ENCODE peak calls at places on chromosomes 7 and 10, in eight cellular contexts. N, M, F, V, J, X, C and T are unnamed samples.

GRCh38 chr10:60382946-60383681 is 6.6 kb downstream of the ANK3 start:
- DNase-seq in N (no peak), M (peak), F (no peak), V (no peak), J (no peak), X (no peak), C (no peak), T (no peak)

GRCh38 chr7:43538404-43538771 is 44.5 kb upstream of the STK17A start:
- DNase-seq in N (no peak), M (no peak), F (no peak), V (no peak), J (no peak), X (no peak), C (no peak), T (no peak)

GRCh38 chr10:118373786-118374185 is 31.7 kb upstream of the FAM204A start:
- DNase-seq in N (no peak), M (no peak), F (peak), V (no peak), J (no peak), X (no peak), C (peak), T (no peak)

GRCh38 chr7:116524609-116525297 is at the start of gene CAV1:
- DNase-seq in N (no peak), M (peak), F (peak), V (peak), J (peak), X (peak), C (peak), T (peak)

GRCh38 chr7:65239707-65240352 is 133.8 kb upstream of the ZNF92 start:
- DNase-seq in N (no peak), M (no peak), F (no peak), V (peak), J (peak), X (peak), C (no peak), T (no peak)

GRCh38 chr7:37784015-37784414 is 64.4 kb upstream of the NME8 start:
- DNase-seq in N (no peak), M (no peak), F (no peak), V (no peak), J (no peak), X (no peak), C (no peak), T (no peak)

GRCh38 chr7:45872116-45873034 is 507 bp downstream of the CCDC201 start:
- DNase-seq in N (no peak), M (no peak), F (no peak), V (peak), J (peak), X (no peak), C (no peak), T (no peak)

GRCh38 chr7:129569811-129570215 is 41.7 kb upstream of the NRF1 start:
- DNase-seq in N (no peak), M (no peak), F (peak), V (no peak), J (no peak), X (no peak), C (peak), T (no peak)

GRCh38 chr7:148398844-148399365 is 191.7 kb upstream of the C7orf33 start:
- DNase-seq in N (no peak), M (no peak), F (no peak), V (no peak), J (no peak), X (no peak), C (no peak), T (no peak)

GRCh38 chr10:108244443-108245228 is 1080.1 kb upstream of the SORCS1 start:
- DNase-seq in N (no peak), M (no peak), F (no peak), V (no peak), J (no peak), X (no peak), C (no peak), T (no peak)

GRCh38 chr7:121085922-121086321 is 97.4 kb downstream of the CPED1 start:
- DNase-seq in N (no peak), M (no peak), F (no peak), V (no peak), J (no peak), X (no peak), C (no peak), T (no peak)

GRCh38 chr10:5891009-5891408 is 966 bp downstream of the FBH1 start:
- DNase-seq in N (no peak), M (no peak), F (no peak), V (no peak), J (no peak), X (peak), C (no peak), T (no peak)

GRCh38 chr10:79044846-79045245 is 23.9 kb upstream of the ZMIZ1 start:
- DNase-seq in N (no peak), M (no peak), F (no peak), V (no peak), J (no peak), X (peak), C (no peak), T (no peak)